ENCODE peak calls at places on chromosomes 6 and 20, in four cellular contexts. F is memory B cell; D is esophagus squamous epithelium; P is CD8-positive, alpha-beta T cell. E is an unnamed sample.

GRCh38 chr20:1943267-1944002 is 48.2 kb downstream of the SIRPA start:
- DNase-seq in F (no peak), D (no peak), P (no peak), E (no peak)

GRCh38 chr6:89689732-89690131 is 51.2 kb upstream of the LYRM2 start:
- DNase-seq in F (no peak), D (no peak), P (no peak), E (no peak)

GRCh38 chr6:33740794-33741193 is 5.9 kb downstream of the IP6K3 start:
- DNase-seq in F (no peak), D (no peak), P (no peak), E (no peak)

GRCh38 chr6:112881027-112881426 is 533.9 kb downstream of the RFPL4B start:
- DNase-seq in F (no peak), D (no peak), P (no peak), E (no peak)

GRCh38 chr6:139654888-139655782 is 280.7 kb upstream of the CITED2 start:
- DNase-seq in F (no peak), D (no peak), P (no peak), E (no peak)

GRCh38 chr6:89290401-89291155 is 24.5 kb downstream of the GABRR2 start:
- DNase-seq in F (no peak), D (no peak), P (no peak), E (no peak)

GRCh38 chr6:169101981-169102380 is 151.7 kb downstream of the THBS2 start:
- DNase-seq in F (no peak), D (no peak), P (no peak), E (no peak)

GRCh38 chr6:106039836-106040592 is 46.1 kb upstream of the PRDM1 start:
- DNase-seq in F (no peak), D (no peak), P (no peak), E (no peak)

GRCh38 chr6:163092846-163093245 is 321.7 kb upstream of the QKI start:
- DNase-seq in F (no peak), D (no peak), P (no peak), E (no peak)

GRCh38 chr6:7240351-7240750 is 72.6 kb downstream of the SSR1 start:
- DNase-seq in F (no peak), D (no peak), P (no peak), E (no peak)

GRCh38 chr20:4014031-4014474 is 1.3 kb downstream of the RNF24 start:
- DNase-seq in F (no peak), D (no peak), P (peak; percentile 34), E (no peak)

GRCh38 chr6:45657243-45657642 is 279.5 kb upstream of the SUPT3H start:
- DNase-seq in F (no peak), D (no peak), P (no peak), E (no peak)

GRCh38 chr6:13711384-13711725 is 280 bp downstream of the RANBP9 start:
- DNase-seq in F (no peak), D (no peak), P (peak; percentile 65), E (peak; percentile 44)

GRCh38 chr6:43784049-43784855 is 14.2 kb downstream of the VEGFA start:
- DNase-seq in F (no peak), D (no peak), P (no peak), E (no peak)

GRCh38 chr20:4946585-4947378 is 54.5 kb downstream of the SLC23A2 start:
- DNase-seq in F (no peak), D (no peak), P (no peak), E (no peak)

GRCh38 chr6:125100018-125100652 is 53.4 kb upstream of the TPD52L1 start:
- DNase-seq in F (no peak), D (no peak), P (no peak), E (no peak)

GRCh38 chr6:106098383-106099234 is 12.5 kb downstream of the PRDM1 start:
- DNase-seq in F (peak; percentile 32), D (no peak), P (peak; percentile 82), E (peak; percentile 58)

E was measured in activated gamma-delta T cell treated with anti-CD3 and anti-CD28 coated beads, Interleukin-2, amount 50 U/mL, for 16 hours.